ENCODE peak calls at places on chromosome 5, in five cellular contexts. L, V, J, Q and Y are unnamed samples.

GRCh38 chr5:172421020-172421419 is 33.3 kb downstream of the SH3PXD2B start:
- DNase-seq in V (no peak), J (no peak), L (no peak), Q (no peak), Y (no peak)

GRCh38 chr5:172436078-172436873 is 18.0 kb downstream of the SH3PXD2B start:
- DNase-seq in V (peak), Q (no peak), L (no peak), J (no peak), Y (no peak)

GRCh38 chr5:4205408-4205807 is 609.8 kb downstream of the IRX1 start:
- DNase-seq in Q (no peak), J (no peak), V (no peak), L (peak), Y (no peak)

GRCh38 chr5:40276426-40277102 is 403.2 kb upstream of the PTGER4 start:
- DNase-seq in J (no peak), L (no peak), V (no peak), Q (no peak), Y (no peak)

GRCh38 chr5:32109236-32109635 is 64.9 kb downstream of the GOLPH3 start:
- DNase-seq in V (no peak), J (peak), L (peak), Q (no peak), Y (no peak)

GRCh38 chr5:172559004-172559932 is 81.8 kb upstream of the NEURL1B start:
- DNase-seq in L (peak), Q (peak), V (peak), J (peak), Y (peak)

GRCh38 chr5:133664422-133664821 is 52.1 kb upstream of the FSTL4 start:
- DNase-seq in Q (peak), V (no peak), L (no peak), J (peak), Y (peak)

GRCh38 chr5:131441184-131441583 is 177.3 kb downstream of the CDC42SE2 start:
- DNase-seq in L (no peak), V (no peak), Q (no peak), J (no peak), Y (no peak)

GRCh38 chr5:27511061-27511460 is 472.7 kb upstream of the CDH9 start:
- DNase-seq in Q (no peak), V (no peak), J (no peak), L (peak), Y (no peak)

GRCh38 chr5:150163547-150164059 is 3.0 kb upstream of the CDX1 start:
- DNase-seq in V (peak), J (no peak), L (peak), Q (no peak), Y (no peak)

GRCh38 chr5:154366353-154366752 is 79.4 kb upstream of the SAP30L start:
- DNase-seq in L (peak), V (no peak), Q (no peak), J (no peak), Y (no peak)

GRCh38 chr5:50849554-50849953 is 183.1 kb downstream of the PARP8 start:
- DNase-seq in Q (no peak), J (no peak), L (no peak), V (no peak), Y (no peak)

GRCh38 chr5:170195876-170196275 is 36.9 kb upstream of the C5orf58 start:
- DNase-seq in Q (no peak), L (no peak), V (no peak), J (no peak), Y (no peak)

GRCh38 chr5:121975294-121975693 is 13.5 kb downstream of the SRFBP1 start:
- DNase-seq in L (no peak), J (no peak), V (no peak), Q (no peak), Y (no peak)

GRCh38 chr5:54215233-54215736 is 95.1 kb downstream of the ARL15 start:
- DNase-seq in L (no peak), Q (no peak), J (no peak), V (no peak), Y (no peak)

GRCh38 chr5:122835681-122836080 is 9.7 kb upstream of the SNX24 start:
- DNase-seq in L (peak), J (no peak), Q (no peak), V (no peak), Y (peak)

GRCh38 chr5:29079771-29080170 is 2041.4 kb upstream of the CDH9 start:
- DNase-seq in V (no peak), Q (no peak), L (no peak), J (no peak), Y (no peak)

GRCh38 chr5:149371296-149371962 is 7.7 kb downstream of the IL17B start:
- DNase-seq in J (no peak), L (peak), V (peak), Q (peak), Y (no peak)

GRCh38 chr5:89098199-89098756 is 215.3 kb upstream of the MEF2C start:
- DNase-seq in L (no peak), V (no peak), Q (no peak), J (no peak), Y (no peak)

GRCh38 chr5:76684756-76685594 is 31.0 kb upstream of the F2R start:
- DNase-seq in Q (no peak), L (no peak), V (no peak), J (no peak), Y (no peak)

GRCh38 chr5:131209506-131210191 is 38.9 kb downstream of the LYRM7 start:
- DNase-seq in L (no peak), J (no peak), Q (no peak), V (no peak), Y (no peak)

GRCh38 chr5:123827811-123828210 is 315.8 kb downstream of the CSNK1G3 start:
- DNase-seq in V (no peak), L (no peak), Q (no peak), J (no peak), Y (no peak)

GRCh38 chr5:137613554-137614265 is 114.6 kb upstream of the SPOCK1 start:
- DNase-seq in V (no peak), L (peak), Q (peak), J (no peak), Y (peak)

GRCh38 chr5:76663573-76663972 is 40.4 kb upstream of the F2RL2 start:
- DNase-seq in Q (no peak), V (no peak), L (peak), J (no peak), Y (no peak)

GRCh38 chr5:39284552-39284951 is 65.2 kb upstream of the FYB1 start:
- DNase-seq in V (no peak), J (no peak), L (no peak), Q (no peak), Y (no peak)

GRCh38 chr5:123434796-123435195 is 11.6 kb upstream of the CEP120 start:
- DNase-seq in J (no peak), L (no peak), V (no peak), Q (no peak), Y (no peak)

GRCh38 chr5:31864015-31864414 is 225.1 kb downstream of the PDZD2 start:
- DNase-seq in V (no peak), J (no peak), L (no peak), Q (no peak), Y (no peak)

GRCh38 chr5:144150996-144151395 is 19.5 kb downstream of the YIPF5 start:
- DNase-seq in V (no peak), L (no peak), J (no peak), Q (no peak), Y (no peak)

DNA sequence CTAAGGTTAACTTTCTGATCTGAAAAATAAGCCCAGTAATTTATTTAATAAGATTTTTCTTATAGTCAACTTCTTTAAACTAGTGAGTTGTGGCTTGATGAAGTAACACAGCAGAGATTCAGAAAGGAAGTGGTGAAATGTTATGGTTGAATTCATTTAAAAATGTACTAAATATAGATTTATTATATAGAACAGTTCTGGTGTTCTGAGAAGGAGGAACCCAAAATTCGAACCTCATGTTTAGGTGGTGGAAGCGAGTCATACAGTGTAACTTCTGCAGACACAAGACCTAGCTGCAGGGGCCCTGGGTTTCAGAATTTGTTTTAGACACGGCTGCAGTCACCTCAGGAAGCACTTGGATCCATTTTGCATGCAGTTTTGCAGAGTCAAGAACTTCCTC is 188.2 kb downstream of the TRIO start:
- DNase-seq in V (no peak), L (no peak), J (no peak), Q (no peak), Y (no peak)
- H3K4me3 ChIP-seq in V (no peak), L (no peak), J (no peak), Q (no peak), Y (no peak)

DNA sequence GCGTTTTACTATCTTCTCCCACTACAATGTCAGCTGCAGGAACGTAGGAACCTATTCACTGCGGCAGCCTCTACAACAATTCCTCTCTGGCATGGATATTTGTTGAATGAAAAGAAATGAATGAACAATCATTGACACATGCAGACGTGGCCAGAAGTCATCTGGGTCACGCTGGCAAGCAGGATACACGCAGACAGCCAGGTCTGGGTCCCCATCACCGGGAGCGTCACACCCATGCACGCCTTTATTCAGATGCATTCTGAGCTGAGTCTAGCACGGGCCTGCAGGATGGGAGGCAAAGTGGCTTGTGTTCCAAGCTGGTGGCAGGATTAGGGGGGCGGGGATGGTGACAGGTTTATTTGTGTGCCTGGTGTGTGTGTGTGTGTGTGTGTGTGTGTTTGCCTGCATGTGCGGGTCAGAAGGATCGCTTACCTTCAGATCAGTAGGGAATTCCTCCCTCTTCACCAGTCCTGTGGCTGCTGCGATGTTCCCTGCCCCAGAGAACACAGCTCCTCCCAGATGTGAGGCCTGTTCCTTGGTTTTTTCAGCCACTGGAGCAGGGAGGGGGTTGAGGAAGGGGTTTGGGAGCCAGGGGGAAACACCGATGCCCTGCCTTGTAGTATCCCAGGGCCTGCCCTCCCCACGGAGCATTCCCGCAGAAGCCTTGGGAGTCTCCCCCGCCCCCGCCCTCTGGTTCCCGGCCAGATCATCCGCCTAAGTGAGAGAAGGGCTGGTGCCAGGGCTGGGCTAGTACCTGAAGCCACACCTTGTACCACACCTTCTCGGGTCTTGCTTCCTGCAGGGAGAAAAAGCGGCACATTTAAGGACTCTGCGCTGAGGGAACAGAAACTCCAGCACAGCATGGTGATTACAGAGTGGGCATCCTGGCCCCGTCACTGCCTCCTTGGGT is 4.1 kb downstream of the SNCB start:
- DNase-seq in V (no peak), Q (no peak), J (no peak), L (no peak), Y (no peak)
- H3K4me3 ChIP-seq in V (no peak), Q (no peak), J (no peak), L (no peak), Y (no peak)

GRCh38 chr5:158064331-158065123 is 205.6 kb upstream of the CLINT1 start:
- DNase-seq in V (no peak), J (no peak), Q (no peak), L (no peak), Y (no peak)
- H3K4me3 ChIP-seq in V (no peak), J (no peak), Q (no peak), L (no peak), Y (no peak)

DNA sequence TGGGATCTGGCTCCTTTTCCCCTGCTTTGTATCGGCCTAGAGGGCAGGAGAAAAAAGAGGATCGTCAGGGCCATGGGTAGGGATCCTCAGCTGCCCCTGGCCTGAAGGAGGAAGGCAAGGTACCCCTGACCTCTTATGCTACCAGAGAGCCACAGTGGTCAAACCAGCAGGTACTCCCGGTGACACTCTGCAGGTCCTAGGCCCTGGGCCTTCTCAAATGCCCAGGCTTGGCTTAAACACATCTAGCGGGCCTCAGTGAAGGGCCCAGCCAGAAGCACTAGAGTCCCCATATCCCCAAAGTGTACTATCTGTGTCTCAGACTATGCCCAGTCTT is 3.5 kb downstream of the IRF1 start:
- DNase-seq in V (no peak), Q (peak), L (no peak), J (no peak), Y (no peak)
- H3K4me3 ChIP-seq in V (peak), Q (no peak), L (no peak), J (no peak), Y (no peak)

GRCh38 chr5:174723979-174724483 is 351 bp upstream of the MSX2 start:
- DNase-seq in L (peak), Q (no peak), V (no peak), J (no peak), Y (no peak)

GRCh38 chr5:174725261-174725990 is 1.0 kb downstream of the MSX2 start:
- DNase-seq in L (no peak), J (no peak), Q (no peak), V (no peak), Y (no peak)

GRCh38 chr5:174725991-174726601 is 1.7 kb downstream of the MSX2 start:
- DNase-seq in J (no peak), V (no peak), L (no peak), Q (no peak), Y (no peak)

GRCh38 chr5:174723315-174723978 is 935 bp upstream of the MSX2 start:
- DNase-seq in J (no peak), Q (no peak), L (no peak), V (no peak), Y (no peak)

DNA sequence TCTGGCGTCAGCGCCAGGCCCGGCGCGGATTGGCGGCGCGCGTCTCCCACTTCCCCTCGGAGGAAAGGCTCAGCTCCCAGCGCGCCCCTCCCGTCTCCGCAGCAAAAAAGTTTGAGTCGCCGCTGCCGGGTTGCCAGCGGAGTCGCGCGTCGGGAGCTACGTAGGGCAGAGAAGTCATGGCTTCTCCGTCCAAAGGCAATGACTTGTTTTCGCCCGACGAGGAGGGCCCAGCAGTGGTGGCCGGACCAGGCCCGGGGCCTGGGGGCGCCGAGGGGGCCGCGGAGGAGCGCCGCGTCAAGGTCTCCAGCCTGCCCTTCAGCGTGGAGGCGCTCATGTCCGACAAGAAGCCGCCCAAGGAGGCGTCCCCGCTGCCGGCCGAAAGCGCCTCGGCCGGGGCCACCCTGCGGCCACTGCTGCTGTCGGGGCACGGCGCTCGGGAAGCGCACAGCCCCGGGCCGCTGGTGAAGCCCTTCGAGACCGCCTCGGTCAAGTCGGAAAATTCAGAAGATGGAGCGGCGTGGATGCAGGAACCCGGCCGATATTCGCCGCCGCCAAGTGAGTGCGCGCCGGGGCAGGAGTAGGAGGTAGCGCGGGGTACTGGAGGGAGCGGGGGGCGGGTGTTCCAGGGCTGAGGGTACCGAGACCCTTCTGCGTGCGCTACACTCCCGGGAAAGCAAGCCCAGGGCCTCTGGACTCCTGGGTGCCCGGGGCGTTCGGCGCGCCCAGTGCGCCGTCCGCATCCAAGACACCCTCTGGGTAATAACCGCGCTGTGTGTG is at the start of gene MSX2:
- DNase-seq in L (peak), Q (peak), V (peak), J (peak), Y (peak)
- H3K4me3 ChIP-seq in L (peak), Q (peak), V (peak), J (peak), Y (peak)

DNA sequence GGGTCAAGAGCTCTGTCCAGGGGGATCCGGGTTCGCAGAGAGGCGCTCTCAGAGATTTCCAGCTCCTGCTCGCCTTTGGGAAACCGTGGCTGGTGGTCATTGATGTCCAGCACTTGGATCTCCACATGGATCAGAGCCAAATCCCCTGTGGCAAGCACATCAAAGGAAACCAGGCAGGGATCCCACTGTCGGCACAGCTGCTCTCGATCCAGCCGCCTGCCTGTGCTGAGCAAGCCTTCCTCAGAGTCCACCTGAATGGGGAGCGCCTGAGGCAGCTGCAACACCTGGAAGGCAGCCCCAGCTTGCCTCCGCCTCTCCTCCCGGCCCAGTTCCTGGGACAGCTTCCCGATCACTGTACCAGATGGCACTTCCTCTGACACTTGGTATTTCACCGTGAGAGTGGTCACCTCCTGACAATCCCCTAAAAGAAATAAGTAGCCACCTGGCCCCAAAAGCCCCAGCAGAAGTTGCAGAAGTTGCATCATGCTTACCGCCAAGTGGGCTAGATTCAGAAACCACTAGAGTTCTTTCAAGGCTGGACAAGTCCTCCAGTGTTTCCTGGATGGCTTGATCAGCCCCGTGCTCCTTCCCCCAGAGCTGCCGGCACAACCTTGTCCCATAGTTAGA is 522 bp downstream of the PCDH12 start:
- DNase-seq in V (no peak), Q (peak), J (no peak), L (no peak), Y (no peak)
- H3K4me3 ChIP-seq in V (peak), Q (no peak), J (no peak), L (no peak), Y (no peak)

DNA sequence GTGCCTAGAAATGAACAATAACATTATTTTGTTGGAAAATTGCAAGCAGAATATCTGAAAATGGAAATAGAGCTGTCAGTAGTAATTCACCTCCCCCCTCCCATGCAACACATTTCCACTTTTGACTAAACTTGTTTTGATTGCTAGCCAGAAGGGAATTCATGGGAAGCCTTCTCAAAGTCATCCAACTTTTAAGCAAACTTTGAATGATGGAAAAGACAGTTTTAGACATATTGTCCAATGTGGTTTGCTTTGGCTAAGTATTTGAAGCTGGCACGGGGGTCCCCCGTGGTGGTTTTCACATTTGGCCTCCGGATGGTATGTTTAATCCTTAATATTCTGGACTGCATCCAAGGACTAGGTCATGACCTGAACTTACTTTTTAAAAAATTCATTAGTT is 7.5 kb downstream of the NR2F1 start:
- DNase-seq in V (no peak), L (no peak), J (no peak), Q (no peak), Y (no peak)
- H3K4me3 ChIP-seq in V (no peak), L (no peak), J (no peak), Q (no peak), Y (no peak)

GRCh38 chr5:10103098-10103497 is 146.6 kb downstream of the ATPSCKMT start:
- DNase-seq in V (no peak), Q (no peak), J (no peak), L (no peak), Y (no peak)
- H3K4me3 ChIP-seq in V (no peak), Q (no peak), J (no peak), L (no peak), Y (no peak)

GRCh38 chr5:140040358-140040757 is 2.7 kb downstream of the NRG2 start:
- DNase-seq in L (no peak), J (no peak), Q (no peak), V (no peak), Y (no peak)

GRCh38 chr5:140042551-140043507 is at the start of gene NRG2:
- DNase-seq in L (peak), V (peak), J (no peak), Q (peak), Y (no peak)

GRCh38 chr5:140041492-140042421 is 1.3 kb downstream of the NRG2 start:
- DNase-seq in J (no peak), L (peak), Q (no peak), V (peak), Y (no peak)

GRCh38 chr5:140039561-140039960 is 3.5 kb downstream of the NRG2 start:
- DNase-seq in J (no peak), L (peak), Q (no peak), V (no peak), Y (no peak)

DNA sequence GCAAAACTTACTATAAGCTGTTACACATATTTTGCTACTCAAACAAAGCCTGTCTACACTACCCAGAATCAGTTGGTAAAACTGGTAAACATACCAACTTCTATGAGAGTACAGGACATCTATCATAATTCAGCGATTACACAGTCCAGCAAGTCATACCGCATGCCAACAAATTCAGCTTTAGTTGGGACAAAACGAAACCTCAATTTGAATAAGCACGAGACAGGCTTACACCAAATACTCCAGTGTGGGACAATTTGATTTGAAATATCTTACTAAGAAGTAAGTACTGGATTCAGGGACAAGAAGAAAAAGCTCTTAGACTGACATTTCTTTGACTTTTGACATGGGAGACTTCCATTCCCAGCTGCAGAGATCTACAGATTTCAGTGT is 2.0 kb downstream of the NRG2 start:
- DNase-seq in Q (no peak), J (no peak), V (no peak), L (no peak), Y (no peak)
- H3K4me3 ChIP-seq in Q (no peak), J (no peak), V (peak), L (no peak), Y (no peak)